ENCODE peak calls at places on chromosome 13, in six cellular contexts. Q, G, W, H, K and T are unnamed samples.
A peak's percentile ranks its signal among the peaks of the same experiment; 100 is the strongest.

GRCh38 chr13:40582531-40582930 is 83.9 kb downstream of the FOXO1 start:
- DNase-seq in Q (no peak), G (no peak), W (no peak), H (no peak), K (no peak), T (no peak)

GRCh38 chr13:90683711-90684131 is 663.8 kb upstream of the MIR17HG start:
- DNase-seq in Q (no peak), G (no peak), W (no peak), H (no peak), K (no peak), T (no peak)

GRCh38 chr13:23996456-23996855 is 99.2 kb upstream of the C1QTNF9B start:
- DNase-seq in Q (no peak), G (no peak), W (no peak), H (no peak), K (no peak), T (no peak)

GRCh38 chr13:20991741-20992520 is 69.5 kb downstream of the LATS2 start:
- DNase-seq in Q (no peak), G (no peak), W (no peak), H (peak; percentile 57), K (no peak), T (no peak)

GRCh38 chr13:48443442-48444208 is 30.7 kb upstream of the LPAR6 start:
- DNase-seq in Q (no peak), G (no peak), W (no peak), H (no peak), K (no peak), T (no peak)

GRCh38 chr13:57846600-57847173 is 215.1 kb downstream of the PCDH17 start:
- DNase-seq in Q (no peak), G (no peak), W (no peak), H (no peak), K (no peak), T (no peak)

GRCh38 chr13:106961219-106961618 is 393.3 kb upstream of the ARGLU1 start:
- DNase-seq in Q (no peak), G (no peak), W (no peak), H (no peak), K (no peak), T (no peak)

GRCh38 chr13:40164137-40164536 is 502.3 kb downstream of the FOXO1 start:
- DNase-seq in Q (no peak), G (no peak), W (peak; percentile 29), H (no peak), K (peak; percentile 57), T (no peak)

GRCh38 chr13:77980592-77980991 is 62.0 kb upstream of the EDNRB start:
- DNase-seq in Q (no peak), G (no peak), W (no peak), H (no peak), K (peak; percentile 9), T (no peak)

GRCh38 chr13:31072041-31072440 is 89.7 kb downstream of the HSPH1 start:
- DNase-seq in Q (no peak), G (no peak), W (no peak), H (peak; percentile 49), K (no peak), T (no peak)

GRCh38 chr13:79988573-79988972 is 352.4 kb downstream of the SPRY2 start:
- DNase-seq in Q (no peak), G (no peak), W (no peak), H (no peak), K (no peak), T (no peak)

GRCh38 chr13:76225815-76226489 is 589.8 kb downstream of the LMO7 start:
- DNase-seq in Q (no peak), G (no peak), W (no peak), H (no peak), K (no peak), T (no peak)

GRCh38 chr13:97279079-97279411 is 56.9 kb downstream of the MBNL2 start:
- DNase-seq in Q (no peak), G (no peak), W (no peak), H (no peak), K (no peak), T (no peak)

GRCh38 chr13:67299731-67300130 is 69.6 kb upstream of the PCDH9 start:
- DNase-seq in Q (no peak), G (no peak), W (no peak), H (no peak), K (no peak), T (no peak)

GRCh38 chr13:26965976-26966375 is 205.4 kb upstream of the GPR12 start:
- DNase-seq in Q (peak; percentile 45), G (no peak), W (no peak), H (no peak), K (peak; percentile 24), T (no peak)

GRCh38 chr13:98519976-98520375 is 56.9 kb downstream of the STK24 start:
- DNase-seq in Q (no peak), G (no peak), W (no peak), H (no peak), K (no peak), T (no peak)

GRCh38 chr13:31827707-31828106 is 88.4 kb downstream of the RXFP2 start:
- DNase-seq in Q (no peak), G (no peak), W (no peak), H (no peak), K (no peak), T (no peak)

GRCh38 chr13:109159650-109160309 is 530.4 kb downstream of the MYO16 start:
- DNase-seq in Q (no peak), G (no peak), W (no peak), H (peak; percentile 66), K (peak; percentile 8), T (no peak)

GRCh38 chr13:100721885-100722512 is 47.4 kb upstream of the TMTC4 start:
- DNase-seq in Q (no peak), G (peak; percentile 40), W (peak; percentile 67), H (no peak), K (peak; percentile 61), T (peak; percentile 62)

DNA sequence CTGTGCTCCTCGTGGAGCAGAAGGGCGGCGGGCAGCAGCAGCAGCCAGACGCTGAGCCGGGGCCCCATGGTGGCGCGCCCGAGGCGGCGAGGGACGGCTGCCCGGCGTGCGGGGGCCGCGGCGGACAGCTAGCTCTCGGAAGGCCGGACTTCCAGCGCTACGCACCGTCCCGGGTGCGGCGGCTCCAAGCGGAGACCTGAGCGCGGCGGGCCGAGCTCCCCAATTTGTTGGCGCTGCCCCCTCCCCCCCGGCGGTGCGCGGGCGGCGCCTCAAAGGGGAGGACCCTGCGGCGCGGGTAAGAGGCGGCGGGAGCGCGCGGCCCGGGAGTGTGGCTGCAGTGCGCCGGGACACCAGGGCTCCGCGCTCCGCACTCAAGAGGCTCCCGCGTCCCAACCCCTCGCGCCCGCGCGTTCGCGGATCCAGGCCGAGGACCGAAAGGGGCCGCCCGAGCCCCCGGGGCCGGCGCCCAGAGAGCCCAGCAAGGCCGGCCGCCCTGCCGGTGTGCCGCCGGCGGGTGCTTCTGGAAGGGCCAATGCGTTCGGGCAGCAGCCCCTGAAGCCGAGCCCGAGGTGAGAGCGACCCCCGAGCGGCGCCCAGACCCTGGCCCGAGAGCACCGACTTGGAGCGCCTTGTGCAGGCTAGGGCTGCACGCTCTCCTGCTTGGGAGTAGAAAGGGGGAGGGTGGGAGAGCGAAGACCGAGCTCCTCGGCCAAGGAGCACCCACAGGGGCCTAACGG is at the start of the genes COL4A1 and COL4A2:
- DNase-seq in Q (peak; percentile 86), G (no peak), W (peak; percentile 82), H (peak; percentile 92), K (peak; percentile 54), T (no peak)
- TF ChIP-seq POLR2A in Q (peak; percentile 99), G (no peak), W (peak; percentile 94), H (no peak), K (peak; percentile 60), T (no peak)

DNA sequence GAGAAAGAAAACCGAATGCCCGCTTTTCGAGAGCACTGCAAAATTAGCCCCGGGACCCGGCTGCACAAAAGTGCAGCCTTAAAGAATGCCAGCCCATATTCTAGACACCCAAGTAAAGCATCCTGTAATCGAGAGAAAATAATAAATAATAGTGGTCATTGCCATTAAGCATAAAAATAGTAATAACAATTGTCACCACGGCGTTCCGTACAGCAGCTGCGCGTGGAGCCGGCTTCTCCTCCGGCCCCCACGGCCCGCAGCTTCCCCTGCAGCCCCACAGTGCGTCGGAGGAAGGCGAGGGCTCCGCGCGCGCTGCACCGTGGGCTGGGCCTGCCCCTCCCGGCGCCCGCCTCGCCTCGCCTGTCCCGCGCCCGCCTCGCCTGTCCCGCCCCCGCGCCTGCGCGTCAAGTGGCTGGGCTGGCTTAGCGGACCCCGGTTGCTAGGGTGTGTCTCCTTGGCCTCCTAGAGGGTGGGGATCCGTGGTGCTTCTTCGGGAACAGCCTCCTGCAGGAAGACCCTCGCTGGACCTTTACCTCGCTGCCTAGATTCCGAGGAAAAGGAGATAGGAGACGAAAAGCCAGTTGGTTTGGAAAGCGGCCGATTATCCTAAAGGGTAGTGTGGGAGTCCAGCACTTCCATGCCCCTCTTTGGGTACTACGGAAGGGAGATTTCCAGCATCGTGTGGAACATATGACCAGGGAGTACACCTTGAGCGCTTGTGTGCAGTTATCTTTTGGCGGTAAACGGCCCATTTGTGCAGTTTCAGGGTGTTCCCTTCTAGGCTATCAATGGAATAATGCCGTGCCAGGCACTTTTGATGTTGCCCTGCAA is at the start of gene LRRC63:
- DNase-seq in Q (peak; percentile 50), G (peak; percentile 81), W (peak; percentile 35), H (peak; percentile 96), K (peak; percentile 85), T (peak; percentile 93)
- TF ChIP-seq POLR2A in Q (no peak), G (no peak), W (no peak), H (no peak), K (no peak), T (peak; percentile 77)

DNA sequence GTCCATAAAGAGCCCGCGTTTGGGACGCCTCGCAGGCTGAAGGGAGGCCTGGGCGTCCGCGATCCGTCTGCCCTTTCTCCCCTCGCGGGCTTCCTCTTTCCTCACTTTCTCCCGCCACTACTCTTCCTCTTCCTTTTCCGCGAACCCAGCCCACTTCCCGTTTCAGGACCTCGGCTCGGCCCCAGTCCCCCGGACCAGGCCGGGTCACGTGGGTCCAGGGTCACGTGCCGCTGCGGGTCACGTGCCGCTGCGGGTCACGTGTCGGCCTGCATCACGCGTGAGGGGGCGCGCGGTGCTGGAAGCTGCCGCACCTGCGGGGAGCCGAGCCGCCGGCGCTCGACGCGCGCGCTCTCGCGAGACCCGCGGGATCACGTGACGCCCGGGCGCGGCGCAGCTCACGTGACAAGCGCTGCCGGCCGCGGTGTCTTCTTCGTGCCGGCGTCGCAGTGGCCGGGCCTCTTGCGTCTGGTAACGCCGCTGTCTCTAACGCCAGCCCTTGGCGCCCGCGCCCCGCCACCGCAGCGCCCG is at the start of gene LAMP1:
- DNase-seq in Q (peak; percentile 97), G (peak; percentile 94), W (peak; percentile 99), H (peak; percentile 100), K (peak; percentile 98), T (peak; percentile 99)
- TF ChIP-seq POLR2A in Q (peak; percentile 27), G (peak; percentile 72), W (peak; percentile 53), H (no peak), K (peak; percentile 83), T (peak; percentile 79)

DNA sequence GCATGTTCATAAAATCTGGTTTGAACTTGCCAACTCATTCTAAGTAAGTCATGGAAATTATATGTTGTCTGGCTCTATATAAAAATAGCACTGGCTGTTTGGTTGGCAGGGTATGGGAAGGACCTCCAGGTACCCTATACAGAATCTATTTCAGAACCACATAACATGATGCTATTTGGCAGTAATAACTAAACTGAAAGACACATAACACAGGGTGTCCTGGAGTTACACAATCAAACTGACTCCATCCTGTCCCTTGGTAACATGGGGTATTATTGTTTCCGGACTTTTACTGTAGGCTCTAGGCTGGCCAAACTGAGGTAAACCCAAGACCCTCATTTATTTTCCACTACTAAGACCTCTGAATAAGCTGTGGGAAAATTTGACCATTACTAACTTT is 248.8 kb downstream of the RGCC start:
- DNase-seq in Q (no peak), G (no peak), W (no peak), H (no peak), K (no peak), T (no peak)
- TF ChIP-seq POLR2A in Q (no peak), G (no peak), W (no peak), H (no peak), K (no peak), T (no peak)